ENCODE peak calls at places on chromosomes 2 and 18, in four cellular contexts. One of them, this sample, is unnamed.

GRCh38 chr2:54692556-54692955 is 30.9 kb upstream of the EML6 start:
- DNase-seq in GM03348: no peak
- DNase-seq in endothelial cell: no peak
- DNase-seq in stimulated activated CD4-positive, alpha-beta T cell treated with anti-CD3 and anti-CD28 coated beads, Interleukin-2, amount 100 ng/mL, for 48 hours: no peak
- DNase-seq in this sample: no peak

GRCh38 chr2:237695201-237695780 is 67.9 kb downstream of the LRRFIP1 start:
- DNase-seq in GM03348: peak; percentile 73
- DNase-seq in endothelial cell: no peak
- DNase-seq in stimulated activated CD4-positive, alpha-beta T cell treated with anti-CD3 and anti-CD28 coated beads, Interleukin-2, amount 100 ng/mL, for 48 hours: no peak
- DNase-seq in this sample: no peak

GRCh38 chr2:26569216-26570082 is 71.7 kb downstream of the CIB4 start:
- DNase-seq in GM03348: no peak
- DNase-seq in endothelial cell: no peak
- DNase-seq in stimulated activated CD4-positive, alpha-beta T cell treated with anti-CD3 and anti-CD28 coated beads, Interleukin-2, amount 100 ng/mL, for 48 hours: no peak
- DNase-seq in this sample: no peak

GRCh38 chr2:205471776-205472175 is 210.5 kb upstream of the NRP2 start:
- DNase-seq in GM03348: no peak
- DNase-seq in endothelial cell: no peak
- DNase-seq in stimulated activated CD4-positive, alpha-beta T cell treated with anti-CD3 and anti-CD28 coated beads, Interleukin-2, amount 100 ng/mL, for 48 hours: no peak
- DNase-seq in this sample: no peak

GRCh38 chr18:908631-909621 is 4.3 kb downstream of the ADCYAP1 start:
- DNase-seq in GM03348: peak; percentile 6
- DNase-seq in endothelial cell: peak; percentile 35
- DNase-seq in stimulated activated CD4-positive, alpha-beta T cell treated with anti-CD3 and anti-CD28 coated beads, Interleukin-2, amount 100 ng/mL, for 48 hours: no peak
- DNase-seq in this sample: no peak

GRCh38 chr18:10226971-10227370 is 227.5 kb upstream of the APCDD1 start:
- DNase-seq in GM03348: no peak
- DNase-seq in endothelial cell: no peak
- DNase-seq in stimulated activated CD4-positive, alpha-beta T cell treated with anti-CD3 and anti-CD28 coated beads, Interleukin-2, amount 100 ng/mL, for 48 hours: no peak
- DNase-seq in this sample: no peak

GRCh38 chr2:174776223-174776622 is 12.0 kb upstream of the CHRNA1 start:
- DNase-seq in GM03348: no peak
- DNase-seq in endothelial cell: peak; percentile 43
- DNase-seq in stimulated activated CD4-positive, alpha-beta T cell treated with anti-CD3 and anti-CD28 coated beads, Interleukin-2, amount 100 ng/mL, for 48 hours: no peak
- DNase-seq in this sample: no peak

GRCh38 chr2:189439342-189439741 is 1.9 kb upstream of the WDR75 start:
- DNase-seq in GM03348: no peak
- DNase-seq in endothelial cell: no peak
- DNase-seq in stimulated activated CD4-positive, alpha-beta T cell treated with anti-CD3 and anti-CD28 coated beads, Interleukin-2, amount 100 ng/mL, for 48 hours: no peak
- DNase-seq in this sample: no peak

GRCh38 chr2:69932596-69932922 is 17.6 kb downstream of the MXD1 start:
- DNase-seq in GM03348: no peak
- DNase-seq in endothelial cell: no peak
- DNase-seq in stimulated activated CD4-positive, alpha-beta T cell treated with anti-CD3 and anti-CD28 coated beads, Interleukin-2, amount 100 ng/mL, for 48 hours: no peak
- DNase-seq in this sample: no peak

GRCh38 chr18:12066910-12067511 is 26.6 kb upstream of the ANKRD62 start:
- DNase-seq in GM03348: no peak
- DNase-seq in endothelial cell: no peak
- DNase-seq in stimulated activated CD4-positive, alpha-beta T cell treated with anti-CD3 and anti-CD28 coated beads, Interleukin-2, amount 100 ng/mL, for 48 hours: no peak
- DNase-seq in this sample: no peak

GRCh38 chr2:47075361-47076125 is 79.6 kb downstream of the STPG4 start:
- DNase-seq in GM03348: no peak
- DNase-seq in endothelial cell: no peak
- DNase-seq in stimulated activated CD4-positive, alpha-beta T cell treated with anti-CD3 and anti-CD28 coated beads, Interleukin-2, amount 100 ng/mL, for 48 hours: no peak
- DNase-seq in this sample: no peak